ENCODE peak calls at places on chromosomes 13 and 19, in five cellular contexts. Q is A549, L is GM12878, A is K562, J is HepG2. Z is an unnamed sample.

GRCh38 chr19:13029301-13029880 is 34.1 kb downstream of the NFIX start:
- DNase-seq in L (no peak), A (no peak), J (no peak), Q (no peak), Z (no peak)

GRCh38 chr19:5340637-5341447 is at the start of gene PTPRS:
- DNase-seq in A (peak; percentile 90), J (peak; percentile 61), L (no peak), Q (peak; percentile 75), Z (peak; percentile 92)

GRCh38 chr19:45154064-45154827 is 6.5 kb downstream of the NKPD1 start:
- DNase-seq in Q (no peak), L (no peak), A (peak; percentile 86), J (peak; percentile 97), Z (no peak)

GRCh38 chr19:46659151-46660007 is 1.6 kb downstream of the DACT3 start:
- DNase-seq in J (no peak), Q (peak; percentile 64), L (no peak), A (peak; percentile 92), Z (peak; percentile 63)

GRCh38 chr19:17041994-17042393 is 15.4 kb upstream of the CPAMD8 start:
- DNase-seq in Q (no peak), L (no peak), A (no peak), J (no peak), Z (no peak)

GRCh38 chr13:67273001-67273400 is 42.9 kb upstream of the PCDH9 start:
- DNase-seq in J (no peak), Q (no peak), L (no peak), A (no peak), Z (no peak)

GRCh38 chr13:112416647-112417046 is 40.5 kb downstream of the SPACA7 start:
- DNase-seq in Q (no peak), J (no peak), A (no peak), L (no peak), Z (no peak)

GRCh38 chr13:29254971-29255370 is 340.5 kb downstream of the SLC7A1 start:
- DNase-seq in Q (no peak), L (no peak), J (no peak), A (no peak), Z (no peak)

GRCh38 chr19:43148233-43148632 is 38.1 kb downstream of the PSG5 start:
- DNase-seq in J (no peak), L (no peak), Q (no peak), A (no peak), Z (no peak)

GRCh38 chr13:78046349-78046748 is 127.7 kb upstream of the EDNRB start:
- DNase-seq in J (no peak), A (no peak), L (no peak), Q (no peak), Z (no peak)

GRCh38 chr19:1746401-1747284 is 6.7 kb upstream of the ONECUT3 start:
- DNase-seq in Q (peak; percentile 65), A (peak; percentile 54), L (no peak), J (no peak), Z (no peak)

GRCh38 chr13:52723181-52723580 is 16.4 kb downstream of the CNMD start:
- DNase-seq in A (no peak), J (no peak), L (no peak), Q (no peak), Z (no peak)

GRCh38 chr19:17479325-17479791 is 9.0 kb downstream of the SLC27A1 start:
- DNase-seq in Q (no peak), J (no peak), A (no peak), L (no peak), Z (no peak)

GRCh38 chr13:66576381-66576780 is 653.8 kb downstream of the PCDH9 start:
- DNase-seq in A (no peak), Q (no peak), J (no peak), L (no peak), Z (no peak)

GRCh38 chr13:111528513-111528912 is 208.1 kb downstream of the TEX29 start:
- DNase-seq in Q (no peak), J (no peak), A (no peak), L (no peak), Z (no peak)

GRCh38 chr13:108895220-108895704 is 265.9 kb downstream of the MYO16 start:
- DNase-seq in Q (no peak), A (peak; percentile 48), J (peak; percentile 36), L (no peak), Z (no peak)

GRCh38 chr13:90453342-90453741 is 894.1 kb upstream of the MIR17HG start:
- DNase-seq in Q (no peak), J (no peak), L (no peak), A (no peak), Z (no peak)

GRCh38 chr13:96781141-96781540 is 213.1 kb downstream of the OXGR1 start:
- DNase-seq in L (no peak), A (no peak), Q (no peak), J (no peak), Z (no peak)

GRCh38 chr13:109205315-109205714 is 575.9 kb downstream of the MYO16 start:
- DNase-seq in A (no peak), J (no peak), Q (no peak), L (no peak), Z (no peak)

GRCh38 chr19:46976845-46977320 is 42.8 kb upstream of the NPAS1 start:
- DNase-seq in J (no peak), A (peak; percentile 81), L (no peak), Q (no peak), Z (peak; percentile 49)

GRCh38 chr13:96086736-96087135 is 3.2 kb upstream of the HS6ST3 start:
- DNase-seq in J (no peak), A (no peak), Q (no peak), L (no peak), Z (no peak)

DNA sequence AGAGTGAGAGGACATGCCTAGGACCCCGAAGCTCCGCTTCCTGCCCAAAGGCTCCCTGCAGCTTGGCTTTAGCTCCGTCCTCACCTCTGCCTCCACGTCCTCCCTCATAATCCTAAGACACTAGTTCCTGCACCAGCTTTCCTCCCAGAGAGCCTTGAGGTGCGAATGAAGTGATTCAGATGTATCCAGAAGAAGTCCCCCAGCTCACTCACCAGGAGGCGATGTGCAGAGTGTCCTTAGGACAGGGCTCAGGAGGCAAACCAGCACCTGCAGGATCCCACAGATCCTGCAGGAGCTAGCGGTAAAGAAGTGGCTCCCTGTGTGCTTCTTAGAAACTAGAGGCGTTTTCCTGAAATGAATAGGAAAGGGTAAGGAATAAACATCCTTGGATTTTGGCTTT is 109.7 kb downstream of the HSPH1 start:
- DNase-seq in A (no peak), Q (no peak), L (no peak), J (no peak), Z (peak; percentile 29)
- TF ChIP-seq ESRRA in A (no peak), Q (no peak), L (no peak), J (no peak), Z (no peak)

GRCh38 chr13:44382635-44383145 is 9.1 kb downstream of the SERP2 start:
- DNase-seq in L (no peak), Q (no peak), A (peak; percentile 88), J (no peak), Z (no peak)
- TF ChIP-seq ESRRA in L (no peak), Q (no peak), A (no peak), J (no peak), Z (no peak)

GRCh38 chr13:41231786-41232185 is 31.6 kb downstream of the MTRF1 start:
- DNase-seq in J (peak; percentile 28), Q (no peak), A (peak; percentile 31), L (peak; percentile 24), Z (no peak)
- TF ChIP-seq ESRRA in J (no peak), Q (no peak), A (no peak), L (no peak), Z (no peak)

DNA sequence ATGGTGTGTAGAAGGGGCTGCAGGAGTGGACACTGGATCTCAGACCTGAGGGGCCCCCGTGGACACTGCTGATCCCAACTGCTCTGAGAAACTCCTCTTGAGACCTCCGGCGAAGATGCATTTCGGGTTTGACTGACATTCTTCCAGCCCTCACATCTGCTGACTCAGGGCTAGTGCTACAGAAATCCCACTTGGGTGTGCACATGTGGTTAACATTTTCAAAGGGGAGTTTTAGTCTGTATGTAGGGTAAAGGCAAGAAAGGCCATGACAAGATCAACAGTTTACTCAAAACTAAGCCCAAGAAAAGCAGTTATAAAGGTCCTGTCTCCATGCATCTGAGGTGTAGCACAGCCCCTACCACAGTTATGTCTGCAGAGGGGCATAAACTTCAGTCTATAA is 31.2 kb downstream of the DLEU7 start:
- DNase-seq in J (no peak), Q (no peak), A (no peak), L (no peak), Z (no peak)
- TF ChIP-seq ESRRA in J (no peak), Q (no peak), A (no peak), L (no peak), Z (no peak)

Z was measured in WTC11.